ENCODE peak calls at places on chromosomes 5 and 9, in nine cellular contexts. F is B cell, X is left ventricle myocardium inferior, O is fibroblast of mammary gland, Y is dorsolateral prefrontal cortex, V is epithelial cell of esophagus, M is lower lobe of right lung, B is HCT116, S is adrenal gland. T is an unnamed sample.

GRCh38 chr5:136720674-136721073 is 355.3 kb upstream of the TRPC7 start:
- DNase-seq in F (no peak), X (no peak), O (no peak), Y (no peak), V (no peak), M (no peak), B (no peak), S (no peak), T (no peak)

GRCh38 chr5:130032807-130033206 is 128.5 kb downstream of the CHSY3 start:
- DNase-seq in F (no peak), X (no peak), O (no peak), Y (peak), V (no peak), M (peak), B (no peak), S (peak), T (no peak)

GRCh38 chr9:78622131-78622530 is 325.2 kb downstream of the PSAT1 start:
- DNase-seq in F (no peak), X (no peak), O (no peak), Y (no peak), V (no peak), M (no peak), B (no peak), S (no peak), T (no peak)

GRCh38 chr5:166695311-166695710 is 1596.1 kb upstream of the WWC1 start:
- DNase-seq in F (no peak), X (no peak), O (no peak), Y (no peak), V (no peak), M (no peak), B (no peak), S (no peak), T (no peak)

GRCh38 chr5:57735754-57736153 is 253.1 kb upstream of the ACTBL2 start:
- DNase-seq in F (no peak), X (no peak), O (peak), Y (no peak), V (peak), M (no peak), B (peak), S (peak), T (no peak)

GRCh38 chr5:64814073-64814472 is 45.3 kb downstream of the CWC27 start:
- DNase-seq in F (no peak), X (no peak), O (no peak), Y (no peak), V (no peak), M (no peak), B (no peak), S (no peak), T (no peak)

GRCh38 chr5:42721484-42721883 is 35.1 kb upstream of the CCDC152 start:
- DNase-seq in F (no peak), X (no peak), O (no peak), Y (no peak), V (no peak), M (no peak), B (no peak), S (no peak), T (no peak)

GRCh38 chr5:43193171-43193951 is 1.3 kb downstream of the NIM1K start:
- DNase-seq in F (peak), X (no peak), O (peak), Y (no peak), V (peak), M (no peak), B (peak), S (peak), T (no peak)

GRCh38 chr5:1441166-1441865 is 3.9 kb downstream of the SLC6A3 start:
- DNase-seq in F (no peak), X (no peak), O (no peak), Y (no peak), V (no peak), M (no peak), B (no peak), S (no peak), T (no peak)

GRCh38 chr5:144812770-144813169 is 642.1 kb downstream of the KCTD16 start:
- DNase-seq in F (no peak), X (no peak), O (peak), Y (no peak), V (peak), M (no peak), B (no peak), S (no peak), T (no peak)

GRCh38 chr5:66230551-66230950 is 86.5 kb downstream of the SREK1 start:
- DNase-seq in F (no peak), X (no peak), O (no peak), Y (no peak), V (no peak), M (no peak), B (no peak), S (no peak), T (no peak)

GRCh38 chr5:169286572-169287325 is 14.2 kb downstream of the SLIT3 start:
- DNase-seq in F (no peak), X (peak), O (no peak), Y (peak), V (no peak), M (no peak), B (no peak), S (no peak), T (no peak)

GRCh38 chr5:915946-916345 is 23.3 kb downstream of the TRIP13 start:
- DNase-seq in F (no peak), X (no peak), O (no peak), Y (no peak), V (no peak), M (no peak), B (no peak), S (no peak), T (no peak)

GRCh38 chr9:96523429-96523828 is 73.5 kb downstream of the HABP4 start:
- DNase-seq in F (no peak), X (peak), O (peak), Y (no peak), V (no peak), M (no peak), B (no peak), S (peak), T (no peak)

GRCh38 chr5:110865400-110866094 is 126.7 kb downstream of the SLC25A46 start:
- DNase-seq in F (no peak), X (no peak), O (peak), Y (no peak), V (peak), M (no peak), B (peak), S (no peak), T (peak)

GRCh38 chr5:1543398-1544293 is 19.9 kb upstream of the LPCAT1 start:
- DNase-seq in F (peak), X (no peak), O (peak), Y (peak), V (no peak), M (no peak), B (no peak), S (no peak), T (no peak)

GRCh38 chr9:71766663-71767062 is 1.6 kb downstream of the CEMIP2 start:
- DNase-seq in F (no peak), X (no peak), O (no peak), Y (no peak), V (peak), M (no peak), B (no peak), S (no peak), T (no peak)

GRCh38 chr5:71475788-71476384 is 20.4 kb downstream of the BDP1 start:
- DNase-seq in F (peak), X (no peak), O (peak), Y (no peak), V (peak), M (no peak), B (no peak), S (no peak), T (no peak)

GRCh38 chr5:77210091-77211012 is at the start of gene PDE8B:
- DNase-seq in F (peak), X (no peak), O (no peak), Y (peak), V (no peak), M (peak), B (no peak), S (no peak), T (no peak)

GRCh38 chr5:95471922-95472321 is 80.8 kb downstream of the FAM81B start:
- DNase-seq in F (no peak), X (no peak), O (peak), Y (no peak), V (peak), M (no peak), B (no peak), S (no peak), T (no peak)

GRCh38 chr5:134275822-134276221 is 49.9 kb upstream of the PPP2CA start:
- DNase-seq in F (no peak), X (no peak), O (no peak), Y (no peak), V (no peak), M (no peak), B (no peak), S (no peak), T (no peak)

GRCh38 chr9:33138768-33139167 is 28.4 kb downstream of the B4GALT1 start:
- DNase-seq in F (no peak), X (no peak), O (no peak), Y (no peak), V (no peak), M (no peak), B (no peak), S (no peak), T (no peak)

GRCh38 chr9:33140406-33141360 is 26.5 kb downstream of the B4GALT1 start:
- DNase-seq in F (no peak), X (no peak), O (no peak), Y (no peak), V (no peak), M (no peak), B (no peak), S (no peak), T (no peak)

GRCh38 chr9:33137781-33138264 is 29.3 kb downstream of the B4GALT1 start:
- DNase-seq in F (no peak), X (no peak), O (no peak), Y (no peak), V (no peak), M (no peak), B (no peak), S (no peak), T (no peak)

GRCh38 chr9:33137271-33137670 is 29.9 kb downstream of the B4GALT1 start:
- DNase-seq in F (no peak), X (no peak), O (no peak), Y (no peak), V (no peak), M (no peak), B (no peak), S (no peak), T (no peak)

DNA sequence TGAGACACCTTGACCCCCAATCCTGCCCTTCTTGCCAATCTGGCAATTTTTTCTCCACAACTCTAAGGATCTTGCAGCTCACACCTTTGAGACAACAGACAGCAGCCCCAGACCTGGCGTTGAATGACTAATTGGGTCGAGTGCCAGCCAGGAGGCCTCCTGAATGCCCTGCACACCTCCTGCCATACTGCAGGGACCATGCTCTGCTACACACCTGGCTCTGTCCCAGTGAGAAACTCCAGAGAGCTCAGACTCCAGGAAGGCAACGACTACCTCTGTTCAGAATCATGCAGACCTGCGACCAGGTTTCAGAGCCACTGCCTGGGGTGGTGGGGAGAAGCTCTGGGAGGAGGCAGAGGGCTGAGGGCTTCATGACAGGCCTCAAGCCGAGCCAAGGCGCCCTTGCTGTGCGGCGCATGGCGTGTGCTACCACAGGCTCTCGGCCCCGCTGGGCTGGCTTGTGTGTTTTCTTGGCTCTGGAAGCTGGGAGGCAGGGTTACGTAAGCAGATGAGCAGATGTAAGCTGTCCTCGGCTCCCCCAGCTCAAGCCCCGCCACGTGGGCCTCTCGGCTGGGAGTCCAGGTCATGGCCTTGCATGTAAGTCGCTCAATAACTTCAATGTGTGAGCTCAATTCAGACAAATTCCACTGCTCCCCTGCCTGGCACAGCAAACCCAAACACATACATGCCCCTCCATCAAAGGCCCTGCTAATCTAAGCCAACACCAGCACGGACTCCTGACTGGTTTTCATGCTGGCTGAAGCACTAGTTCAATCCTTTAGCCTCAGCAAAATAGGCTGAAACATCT is 27.5 kb downstream of the B4GALT1 start:
- DNase-seq in F (no peak), X (peak), O (peak), Y (no peak), V (no peak), M (peak), B (no peak), S (peak), T (no peak)
- TF ChIP-seq CTCF in F (no peak), X (no peak), O (no peak), Y (no peak), V (no peak), M (no peak), B (no peak), S (no peak), T (no peak)

GRCh38 chr5:13478831-13479465 is 465.5 kb downstream of the DNAH5 start:
- DNase-seq in F (no peak), X (no peak), O (peak), Y (no peak), V (peak), M (no peak), B (no peak), S (peak), T (peak)
- TF ChIP-seq CTCF in F (no peak), X (peak), O (peak), Y (peak), V (peak), M (peak), B (no peak), S (peak), T (peak)

DNA sequence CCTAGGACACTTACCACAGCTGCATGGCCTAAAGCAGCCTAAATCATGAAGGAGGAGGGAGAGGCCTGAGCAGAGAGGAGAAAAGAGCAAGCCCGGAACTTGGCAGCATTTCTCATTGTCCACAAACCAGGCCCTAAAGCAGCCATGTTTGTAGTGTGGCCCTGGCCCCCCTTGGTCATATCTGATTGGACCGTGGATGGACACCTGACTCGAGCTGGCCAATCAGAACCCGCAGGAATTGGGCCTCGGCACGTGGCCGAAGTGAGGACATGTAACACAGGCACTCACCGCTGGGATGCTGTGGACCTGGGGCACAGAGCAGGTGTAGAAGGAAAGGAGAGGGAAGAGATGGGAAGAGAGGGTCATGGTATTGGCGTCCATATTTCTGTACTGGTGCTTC is 56.9 kb downstream of the ASS1 start:
- DNase-seq in F (no peak), X (no peak), O (no peak), Y (no peak), V (no peak), M (no peak), B (no peak), S (no peak), T (no peak)
- TF ChIP-seq CTCF in F (no peak), X (no peak), O (no peak), Y (no peak), V (no peak), M (no peak), B (no peak), S (no peak), T (no peak)

GRCh38 chr5:87053134-87053533 is 214.5 kb upstream of the RASA1 start:
- DNase-seq in F (no peak), X (no peak), O (no peak), Y (no peak), V (no peak), M (no peak), B (no peak), S (no peak), T (no peak)

GRCh38 chr5:87042554-87042953 is 225.1 kb upstream of the RASA1 start:
- DNase-seq in F (no peak), X (no peak), O (no peak), Y (no peak), V (no peak), M (no peak), B (no peak), S (no peak), T (no peak)

GRCh38 chr5:87048156-87048555 is 219.5 kb upstream of the RASA1 start:
- DNase-seq in F (no peak), X (no peak), O (peak), Y (no peak), V (no peak), M (no peak), B (peak), S (no peak), T (no peak)
- TF ChIP-seq CTCF in F (no peak), X (no peak), O (no peak), Y (no peak), V (no peak), M (no peak), B (peak), S (no peak), T (no peak)

T was measured in glutamatergic neuron.